ENCODE peak calls at places on chromosome 17, in five cellular contexts. F is thoracic aorta, U is colonic mucosa, V is mammary epithelial cell, O is left ventricle myocardium inferior. C is an unnamed sample.

GRCh38 chr17:80718428-80718827 is 173.8 kb downstream of the RPTOR start:
- DNase-seq in F (no peak), U (no peak), V (no peak), O (no peak), C (no peak)

GRCh38 chr17:40518401-40519088 is 17.1 kb upstream of the TNS4 start:
- DNase-seq in F (no peak), U (peak; percentile 70), V (peak; percentile 89), O (no peak), C (no peak)

GRCh38 chr17:67696347-67696746 is 21.4 kb upstream of the NOL11 start:
- DNase-seq in F (no peak), U (no peak), V (no peak), O (no peak), C (no peak)

GRCh38 chr17:2111691-2112090 is 56.8 kb downstream of the HIC1 start:
- DNase-seq in F (no peak), U (no peak), V (no peak), O (no peak), C (no peak)

GRCh38 chr17:82333279-82334171 is at the start of gene SECTM1:
- DNase-seq in F (no peak), U (peak; percentile 68), V (no peak), O (peak; percentile 66), C (no peak)

GRCh38 chr17:54727624-54728023 is 173.0 kb upstream of the TOM1L1 start:
- DNase-seq in F (no peak), U (no peak), V (no peak), O (no peak), C (no peak)

GRCh38 chr17:10879110-10879509 is 41.2 kb upstream of the PIRT start:
- DNase-seq in F (no peak), U (peak; percentile 45), V (no peak), O (peak; percentile 19), C (no peak)

GRCh38 chr17:82291582-82292250 is 18.2 kb upstream of the CSNK1D start:
- DNase-seq in F (no peak), U (no peak), V (no peak), O (no peak), C (no peak)

GRCh38 chr17:67035131-67036083 is 8.9 kb upstream of the CACNG1 start:
- DNase-seq in F (no peak), U (no peak), V (no peak), O (no peak), C (peak; percentile 64)

GRCh38 chr17:73336613-73337400 is 25.0 kb upstream of the CDC42EP4 start:
- DNase-seq in F (no peak), U (no peak), V (no peak), O (no peak), C (no peak)

GRCh38 chr17:79778504-79779087 is 648 bp downstream of the CBX2 start:
- DNase-seq in F (no peak), U (peak; percentile 64), V (no peak), O (no peak), C (no peak)

GRCh38 chr17:80261895-80262279 is 1.2 kb downstream of the RNF213 start:
- DNase-seq in F (no peak), U (no peak), V (no peak), O (no peak), C (no peak)

GRCh38 chr17:17379197-17379991 is 76.2 kb downstream of the NT5M start:
- DNase-seq in F (no peak), U (no peak), V (peak; percentile 27), O (no peak), C (no peak)

GRCh38 chr17:647340-648197 is 67.1 kb downstream of the VPS53 start:
- DNase-seq in F (no peak), U (no peak), V (no peak), O (no peak), C (no peak)

DNA sequence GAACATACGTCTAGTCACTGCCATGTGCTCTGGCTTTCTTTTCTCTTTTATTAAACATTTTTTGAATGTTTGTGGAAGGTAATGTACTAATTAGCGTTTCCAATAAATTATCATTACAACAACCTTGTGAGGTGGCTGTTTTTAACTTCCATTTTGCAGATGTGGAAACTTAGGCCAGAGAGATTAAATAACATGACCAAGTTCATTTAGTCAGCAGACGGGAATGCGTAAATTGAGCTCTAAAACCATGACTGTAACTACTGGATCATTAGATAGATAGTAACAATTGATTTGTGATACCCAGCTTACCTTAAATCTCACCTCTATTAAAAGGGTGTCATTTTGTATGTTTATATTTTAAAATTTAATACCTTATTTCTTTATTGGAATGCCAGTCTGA is 49.4 kb downstream of the RABEP1 start:
- DNase-seq in F (no peak), U (no peak), V (no peak), O (no peak), C (no peak)
- H3K4me3 ChIP-seq in F (no peak overlapping the region), U (no peak overlapping the region), V (no peak overlapping the region), O (no peak overlapping the region), C (no peak overlapping the region)

GRCh38 chr17:28553000-28553505 is 629 bp upstream of the UNC119 start:
- DNase-seq in F (no peak), U (no peak), V (no peak), O (no peak), C (no peak)
- H3K4me3 ChIP-seq in F (peak overlapping the region; percentile 92), U (no peak overlapping the region), V (no peak overlapping the region), O (peak overlapping the region; percentile 96), C (no peak overlapping the region)

GRCh38 chr17:8888704-8889302 is 21.3 kb upstream of the PIK3R6 start:
- DNase-seq in F (no peak), U (no peak), V (no peak), O (no peak), C (no peak)
- H3K4me3 ChIP-seq in F (no peak overlapping the region), U (no peak overlapping the region), V (no peak overlapping the region), O (no peak overlapping the region), C (no peak overlapping the region)

GRCh38 chr17:48738803-48739526 is 10.4 kb upstream of the HOXB13 start:
- DNase-seq in F (no peak), U (no peak), V (no peak), O (no peak), C (no peak)
- H3K4me3 ChIP-seq in F (no peak overlapping the region), U (no peak overlapping the region), V (no peak overlapping the region), O (no peak overlapping the region), C (no peak overlapping the region)

GRCh38 chr17:4204190-4204589 is 59.6 kb downstream of the ANKFY1 start:
- DNase-seq in F (no peak), U (no peak), V (no peak), O (no peak), C (no peak)
- H3K4me3 ChIP-seq in F (peak overlapping the region; percentile 47), U (no peak overlapping the region), V (no peak overlapping the region), O (no peak overlapping the region), C (no peak overlapping the region)